ENCODE peak calls at places on chromosomes 4 and X, in five cellular contexts. Z is activated naive CD8-positive, alpha-beta T cell treated with anti-CD3 and anti-CD28 coated beads for 36 hours; A is IMR-90; D is fibroblast of the aortic adventitia; R is lung microvascular endothelial cell. B is an unnamed sample.

GRCh38 chrX:7074135-7074907 is 73.2 kb upstream of the STS start:
- DNase-seq in Z (no peak), A (no peak), D (peak; percentile 12), R (no peak), B (peak; percentile 55)

GRCh38 chrX:109886122-109886761 is 116.7 kb upstream of the TMEM164 start:
- DNase-seq in Z (peak; percentile 2), A (peak; percentile 63), D (peak; percentile 71), R (peak; percentile 64), B (peak; percentile 17)

GRCh38 chr4:123106741-123107140 is 184.3 kb upstream of the NUDT6 start:
- DNase-seq in Z (no peak), A (no peak), D (no peak), R (no peak), B (no peak)

GRCh38 chr4:164441131-164441530 is 312.8 kb upstream of the SMIM31 start:
- DNase-seq in Z (no peak), A (no peak), D (no peak), R (no peak), B (no peak)

GRCh38 chr4:53929955-53930798 is 134.2 kb downstream of the CHIC2 start:
- DNase-seq in Z (peak; percentile 40), A (peak; percentile 93), D (peak; percentile 94), R (peak; percentile 90), B (peak; percentile 59)

GRCh38 chrX:51837926-51838325 is 55.5 kb upstream of the MAGED1 start:
- DNase-seq in Z (no peak), A (peak; percentile 52), D (peak; percentile 30), R (peak; percentile 14), B (no peak)

GRCh38 chr4:139957986-139958737 is 195.8 kb downstream of the MAML3 start:
- DNase-seq in Z (no peak), A (no peak), D (no peak), R (no peak), B (no peak)

GRCh38 chrX:154372612-154373022 is 1.8 kb downstream of the FLNA start:
- DNase-seq in Z (peak; percentile 49), A (peak; percentile 65), D (no peak), R (no peak), B (no peak)

GRCh38 chr4:25564836-25565235 is 90.8 kb upstream of the SLC34A2 start:
- DNase-seq in Z (no peak), A (no peak), D (no peak), R (no peak), B (no peak)

GRCh38 chrX:70254909-70255308 is 5.1 kb downstream of the P2RY4 start:
- DNase-seq in Z (no peak), A (no peak), D (no peak), R (no peak), B (no peak)

GRCh38 chrX:119690921-119691716 is 1.8 kb downstream of the SEPTIN6 start:
- DNase-seq in Z (no peak), A (peak; percentile 51), D (peak; percentile 42), R (no peak), B (peak; percentile 64)

B was measured in DND-41.